ENCODE peak calls at places on chromosomes 4 and X, in seven cellular contexts. O is tibial nerve, F is stomach, W is IMR-90, B is body of pancreas, U is heart left ventricle, L is spleen. R is an unnamed sample.
A peak's percentile ranks its signal among the peaks of the same experiment; 100 is the strongest.

GRCh38 chr4:27775156-27775555 is 914.5 kb downstream of the STIM2 start:
- DNase-seq in O (no peak), U (no peak), B (no peak), L (no peak), F (no peak), W (no peak), R (no peak)

GRCh38 chr4:38383646-38384121 is 280.3 kb upstream of the KLF3 start:
- DNase-seq in U (no peak), W (no peak), O (no peak), L (no peak), F (no peak), B (no peak), R (no peak)

GRCh38 chr4:140382732-140383131 is 9.3 kb downstream of the SCOC start:
- DNase-seq in L (no peak), F (no peak), W (no peak), B (no peak), U (no peak), O (no peak), R (no peak)

GRCh38 chr4:141311805-141312204 is 91.1 kb downstream of the ZNF330 start:
- DNase-seq in F (no peak), O (no peak), B (no peak), W (no peak), U (no peak), L (no peak), R (no peak)

GRCh38 chr4:127920521-127920920 is 39.8 kb downstream of the PLK4 start:
- DNase-seq in L (no peak), W (no peak), U (no peak), B (no peak), O (no peak), F (no peak), R (no peak)

GRCh38 chr4:65665951-65666523 is 4.3 kb downstream of the EPHA5 start:
- DNase-seq in O (no peak), F (no peak), W (no peak), L (no peak), B (no peak), U (no peak), R (no peak)

GRCh38 chr4:26576171-26576829 is 7.6 kb upstream of the TBC1D19 start:
- DNase-seq in F (no peak), O (no peak), U (no peak), B (peak; percentile 36), W (peak; percentile 62), L (no peak), R (no peak)

GRCh38 chr4:3656441-3657376 is 109.5 kb upstream of the ADRA2C start:
- DNase-seq in W (no peak), U (no peak), B (no peak), F (no peak), L (no peak), O (no peak), R (no peak)

GRCh38 chrX:130343411-130343810 is 3.7 kb downstream of the SLC25A14 start:
- DNase-seq in W (peak; percentile 10), L (no peak), F (no peak), O (no peak), B (no peak), U (no peak), R (no peak)

DNA sequence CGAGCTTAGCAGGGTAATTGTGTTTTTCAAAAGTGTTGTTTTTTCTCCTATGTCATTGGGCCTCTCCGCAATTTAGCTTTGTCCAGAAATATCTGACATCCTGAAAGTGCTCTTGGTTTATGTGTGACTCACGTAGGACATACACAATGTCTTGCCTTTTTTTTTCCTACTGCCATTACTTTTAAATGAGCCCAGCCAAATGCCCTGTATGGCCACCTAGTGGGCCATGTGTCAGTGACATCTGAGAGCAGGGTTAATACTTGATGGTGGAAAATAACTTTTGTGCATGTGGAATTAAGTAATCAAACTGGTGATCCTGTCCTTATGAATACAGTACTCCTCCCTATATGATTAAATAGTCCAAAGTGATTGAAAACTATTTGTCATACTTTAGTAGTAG is 1411.1 kb upstream of the TENM3 start:
- DNase-seq in L (no peak), U (no peak), W (no peak), B (no peak), F (no peak), O (no peak), R (no peak)
- H3K4me3 ChIP-seq in L (no peak overlapping the region), U (no peak overlapping the region), W (no peak overlapping the region), B (no peak overlapping the region), F (no peak overlapping the region), O (no peak overlapping the region), R (no peak overlapping the region)

GRCh38 chr4:82287720-82288119 is 86.1 kb downstream of the HNRNPD start:
- DNase-seq in W (no peak), F (no peak), U (no peak), B (no peak), O (no peak), L (no peak), R (no peak)

GRCh38 chr4:82282875-82283274 is 90.9 kb downstream of the HNRNPD start:
- DNase-seq in W (no peak), U (no peak), B (no peak), O (no peak), F (no peak), L (no peak), R (no peak)

GRCh38 chr4:82284475-82284857 is 89.3 kb downstream of the HNRNPD start:
- DNase-seq in L (no peak), U (no peak), B (peak; percentile 20), W (no peak), F (no peak), O (no peak), R (no peak)

GRCh38 chr4:82284858-82285805 is 88.7 kb downstream of the HNRNPD start:
- DNase-seq in L (peak; percentile 100), B (peak; percentile 100), W (peak; percentile 99), F (peak; percentile 99), O (peak; percentile 96), U (peak; percentile 100), R (peak; percentile 100)
- H3K27ac ChIP-seq in L (no peak overlapping the region), B (peak overlapping the region; percentile 68), W (no peak overlapping the region), F (peak overlapping the region; percentile 78), O (peak overlapping the region; percentile 81), U (peak overlapping the region; percentile 48), R (peak overlapping the region; percentile 63)

DNA sequence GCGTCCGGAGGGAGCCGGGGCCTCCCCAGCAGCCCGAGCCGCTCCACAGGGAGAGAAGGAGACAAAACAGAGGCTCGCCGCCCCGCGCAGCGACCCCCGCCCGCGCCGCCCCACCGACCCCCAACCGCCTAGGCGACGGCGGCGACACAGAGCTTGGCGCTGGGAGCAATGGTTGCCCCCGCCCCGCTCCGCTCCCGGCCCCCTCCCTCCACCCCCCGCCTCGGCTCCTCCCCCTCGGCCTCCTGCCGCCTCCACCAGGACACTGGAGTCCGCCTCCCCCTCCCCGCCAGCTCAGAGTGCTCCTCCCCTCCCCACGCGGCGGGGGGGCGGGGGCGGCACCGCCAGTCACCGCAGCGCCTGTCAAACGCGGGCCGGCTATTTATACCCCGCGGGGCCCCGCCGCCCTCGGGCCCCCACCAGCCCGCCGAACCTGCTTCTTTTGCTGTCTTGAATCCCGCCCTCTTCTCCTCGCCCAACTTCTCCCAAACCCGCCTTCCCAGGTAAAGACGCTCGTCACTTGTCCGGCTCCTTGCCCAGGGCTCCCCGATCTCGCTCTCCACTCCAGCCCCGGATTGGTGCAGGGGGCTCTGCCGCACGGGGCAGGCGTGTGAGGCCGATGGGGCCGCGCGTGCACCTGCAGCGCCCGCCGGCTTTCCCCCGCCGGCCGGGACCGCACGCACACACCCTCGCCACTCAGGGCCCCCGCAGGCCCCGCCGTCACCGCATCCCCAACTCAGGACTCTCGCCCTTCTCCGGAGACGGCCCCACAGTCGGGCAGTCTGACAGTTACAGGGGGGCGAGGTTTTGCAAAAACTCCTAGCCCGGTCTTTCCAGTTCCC is at the start of gene ELF2:
- DNase-seq in F (peak; percentile 94), O (peak; percentile 88), B (peak; percentile 94), W (peak; percentile 84), U (peak; percentile 97), L (peak; percentile 98), R (peak; percentile 98)
- TF ChIP-seq POLR2A in F (no peak), O (peak; percentile 28), B (peak; percentile 58), W (peak; percentile 52), U (peak; percentile 11), L (no peak), R (peak; percentile 24)

DNA sequence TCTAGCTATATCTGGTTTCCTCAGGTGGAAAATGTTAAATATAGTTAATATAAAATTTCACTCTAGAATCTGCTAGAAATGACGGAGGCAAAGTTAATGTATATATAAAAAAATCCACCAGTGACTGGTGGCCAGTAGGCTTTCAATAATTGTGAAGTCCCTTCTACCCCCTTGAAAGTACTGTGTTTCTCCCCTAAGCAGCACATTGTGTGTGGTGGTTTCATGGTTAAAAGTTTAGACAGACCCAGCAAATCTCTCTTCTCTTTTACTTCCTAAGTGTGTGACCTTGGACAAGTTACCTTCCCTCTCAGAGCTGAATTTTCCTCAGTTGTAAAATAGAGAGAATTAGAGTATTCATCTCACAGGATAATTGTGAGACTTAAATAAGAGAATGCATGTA is 600 bp upstream of the HEPH start:
- DNase-seq in O (no peak), U (no peak), L (no peak), W (no peak), B (no peak), F (no peak), R (no peak)
- H3K4me3 ChIP-seq in O (no peak overlapping the region), U (no peak overlapping the region), L (no peak overlapping the region), W (no peak overlapping the region), B (no peak overlapping the region), F (no peak overlapping the region), R (no peak overlapping the region)

DNA sequence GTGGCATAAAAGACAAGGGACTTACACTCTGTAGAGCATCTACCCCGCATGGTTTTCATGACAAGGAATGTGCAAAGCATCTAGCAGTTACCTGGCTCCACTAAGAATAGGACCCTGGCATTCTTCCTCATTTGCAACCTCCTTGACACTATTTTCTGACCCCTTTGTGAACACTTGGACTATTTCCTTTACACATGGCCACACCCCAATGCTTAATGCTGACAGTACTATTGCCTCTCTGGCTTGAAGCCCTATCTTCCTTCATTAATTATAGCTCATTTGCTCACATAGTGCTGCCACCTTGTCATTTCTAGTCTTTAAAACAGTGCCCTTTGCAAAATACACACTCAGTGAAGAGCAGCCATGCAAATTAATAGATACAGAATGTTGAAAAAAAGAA is 226.3 kb upstream of the VCX3A start:
- DNase-seq in L (no peak), O (no peak), U (no peak), W (no peak), F (no peak), B (no peak), R (no peak)
- H3K27ac ChIP-seq in L (no peak overlapping the region), O (no peak overlapping the region), U (no peak overlapping the region), W (no peak overlapping the region), F (no peak overlapping the region), B (no peak overlapping the region), R (no peak overlapping the region)

DNA sequence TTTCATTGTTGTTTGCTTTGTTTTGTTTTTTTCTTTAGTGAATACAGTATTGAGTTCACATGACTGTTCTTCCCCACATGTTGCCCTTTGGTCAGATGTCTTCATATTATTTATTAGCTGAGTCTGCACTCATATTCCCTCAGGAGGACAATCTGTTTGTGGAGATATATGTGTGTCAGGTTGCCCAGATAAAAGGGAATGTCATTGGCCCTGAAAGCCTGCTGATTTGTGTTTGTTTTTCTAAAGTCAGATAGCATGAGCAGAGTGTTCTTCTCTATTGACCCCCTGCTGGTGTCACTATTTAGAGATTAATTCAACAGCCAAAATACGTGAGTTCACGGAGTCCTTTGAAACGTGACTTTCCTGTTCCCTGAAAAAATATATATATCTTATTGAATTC is 1184.5 kb downstream of the RPA4 start:
- DNase-seq in F (no peak), W (no peak), B (no peak), L (no peak), U (no peak), O (no peak), R (no peak)
- TF ChIP-seq POLR2A in F (no peak), W (no peak), B (no peak), L (no peak), U (no peak), O (no peak), R (no peak)

GRCh38 chrX:6679550-6679949 is 144.6 kb upstream of the VCX3A start:
- DNase-seq in W (no peak), F (no peak), B (no peak), L (no peak), U (no peak), O (no peak), R (no peak)
- H3K4me3 ChIP-seq in W (no peak overlapping the region), F (no peak overlapping the region), B (no peak overlapping the region), L (no peak overlapping the region), U (no peak overlapping the region), O (no peak overlapping the region), R (no peak overlapping the region)

GRCh38 chr4:169132561-169133305 is 122.7 kb upstream of the CBR4 start:
- DNase-seq in O (no peak), U (no peak), W (no peak), F (no peak), L (no peak), B (no peak), R (no peak)
- H3K27ac ChIP-seq in O (peak overlapping the region; percentile 14), U (no peak overlapping the region), W (no peak overlapping the region), F (peak overlapping the region; percentile 77), L (no peak overlapping the region), B (no peak overlapping the region), R (no peak overlapping the region)